ENCODE peak calls at places on chromosomes 7 and 10, in six cellular contexts. Q is thoracic aorta, F is tibial artery, E is AG04449, I is nucleus accumbens, S is kidney tubule cell. U is an unnamed sample.

GRCh38 chr10:13741438-13741837 is 154.7 kb downstream of the PRPF18 start:
- DNase-seq in E (no peak), F (no peak), Q (no peak), I (no peak), S (peak), U (no peak)

GRCh38 chr10:31770307-31770902 is 158.2 kb downstream of the ARHGAP12 start:
- DNase-seq in F (no peak), S (no peak), I (no peak), E (no peak), Q (no peak), U (no peak)

GRCh38 chr10:90846746-90847145 is 11.1 kb downstream of the HTR7 start:
- DNase-seq in E (no peak), Q (no peak), F (no peak), S (no peak), I (no peak), U (no peak)

GRCh38 chr10:49662169-49662830 is 17.2 kb upstream of the C10orf53 start:
- DNase-seq in I (no peak), E (no peak), Q (no peak), F (no peak), S (no peak), U (no peak)

GRCh38 chr7:102101111-102101551 is 185.5 kb upstream of the SH2B2 start:
- DNase-seq in I (no peak), Q (no peak), S (no peak), F (no peak), E (no peak), U (no peak)

GRCh38 chr10:14016942-14017341 is 313.8 kb downstream of the FRMD4A start:
- DNase-seq in S (no peak), I (no peak), F (no peak), Q (no peak), E (no peak), U (no peak)

GRCh38 chr7:126483972-126484371 is 768.8 kb downstream of the GRM8 start:
- DNase-seq in F (no peak), E (no peak), I (no peak), Q (no peak), S (no peak), U (no peak)

GRCh38 chr10:77520995-77521394 is 116.6 kb downstream of the KCNMA1 start:
- DNase-seq in F (no peak), Q (no peak), I (no peak), S (no peak), E (no peak), U (no peak)

GRCh38 chr7:24741691-24742639 is 15.3 kb downstream of the GSDME start:
- DNase-seq in I (no peak), Q (no peak), S (peak), E (peak), F (peak), U (peak)

GRCh38 chr10:10804998-10805737 is 212.5 kb upstream of the CELF2 start:
- DNase-seq in Q (no peak), F (no peak), E (no peak), S (peak), I (no peak), U (no peak)

GRCh38 chr10:116636385-116636784 is 15.6 kb downstream of the PNLIPRP2 start:
- DNase-seq in F (no peak), S (no peak), I (no peak), Q (no peak), E (no peak), U (no peak)

GRCh38 chr10:17673517-17674051 is 29.6 kb downstream of the STAM start:
- DNase-seq in I (no peak), Q (no peak), F (no peak), E (peak), S (peak), U (no peak)

GRCh38 chr7:10483671-10484070 is 490.0 kb upstream of the PHF14 start:
- DNase-seq in Q (no peak), F (no peak), E (no peak), I (no peak), S (no peak), U (no peak)

GRCh38 chr7:28784166-28784870 is 173.8 kb downstream of the TRIL start:
- DNase-seq in Q (no peak), F (no peak), S (peak), E (peak), I (no peak), U (no peak)

U was measured in ureter.